ENCODE peak calls at places on chromosomes 7 and 10, in nine cellular contexts. D is IMR-90; A is PC-3; S is tibial nerve; J is left ventricle myocardium inferior; B is testis; Z is CD8-positive, alpha-beta T cell; M is mucosa of descending colon; I is prostate gland. C is an unnamed sample.

GRCh38 chr7:155796381-155797261 is 15.6 kb downstream of the SHH start:
- DNase-seq in D (no peak), A (peak; percentile 43), S (peak; percentile 25), J (peak; percentile 57), B (peak; percentile 82), Z (peak; percentile 36), M (peak; percentile 82), I (peak; percentile 60), C (peak; percentile 62)

GRCh38 chr7:45920543-45921380 is at the start of gene IGFBP3:
- DNase-seq in D (peak; percentile 69), A (peak; percentile 76), S (no peak), J (peak; percentile 60), B (peak; percentile 73), Z (no peak), M (peak; percentile 48), I (peak; percentile 36), C (no peak)

GRCh38 chr7:111958889-111959288 is 247.3 kb downstream of the DOCK4 start:
- DNase-seq in D (no peak), A (no peak), S (no peak), J (no peak), B (no peak), Z (no peak), M (no peak), I (no peak), C (no peak)

GRCh38 chr10:131445623-131446022 is 134.1 kb upstream of the TCERG1L start:
- DNase-seq in D (no peak), A (no peak), S (no peak), J (no peak), B (no peak), Z (no peak), M (no peak), I (no peak), C (no peak)

GRCh38 chr7:33233659-33234058 is 104.3 kb downstream of the BBS9 start:
- DNase-seq in D (no peak), A (no peak), S (no peak), J (no peak), B (no peak), Z (no peak), M (no peak), I (no peak), C (no peak)

GRCh38 chr10:96645191-96645721 is 58.4 kb upstream of the TM9SF3 start:
- DNase-seq in D (peak; percentile 15), A (no peak), S (no peak), J (no peak), B (no peak), Z (no peak), M (no peak), I (no peak), C (no peak)

GRCh38 chr7:155591055-155591750 is 44.8 kb upstream of the CNPY1 start:
- DNase-seq in D (no peak), A (peak; percentile 68), S (no peak), J (no peak), B (no peak), Z (no peak), M (peak; percentile 46), I (no peak), C (no peak)

GRCh38 chr7:33986951-33987948 is 81.9 kb downstream of the BMPER start:
- DNase-seq in D (peak; percentile 100), A (peak; percentile 96), S (no peak), J (no peak), B (no peak), Z (no peak), M (no peak), I (no peak), C (peak; percentile 66)

GRCh38 chr7:74586258-74587200 is 71.0 kb upstream of the GTF2I start:
- DNase-seq in D (no peak), A (no peak), S (no peak), J (no peak), B (peak; percentile 72), Z (no peak), M (no peak), I (no peak), C (no peak)

GRCh38 chr7:141700291-141700847 is 1.6 kb downstream of the DENND11 start:
- DNase-seq in D (no peak), A (no peak), S (no peak), J (no peak), B (no peak), Z (no peak), M (no peak), I (no peak), C (no peak)

GRCh38 chr7:133709036-133709880 is 417.9 kb upstream of the LRGUK start:
- DNase-seq in D (no peak), A (no peak), S (no peak), J (no peak), B (no peak), Z (no peak), M (no peak), I (no peak), C (no peak)

GRCh38 chr7:1024876-1025746 is 19.2 kb upstream of the GPR146 start:
- DNase-seq in D (no peak), A (no peak), S (no peak), J (no peak), B (no peak), Z (no peak), M (peak; percentile 25), I (no peak), C (no peak)

DNA sequence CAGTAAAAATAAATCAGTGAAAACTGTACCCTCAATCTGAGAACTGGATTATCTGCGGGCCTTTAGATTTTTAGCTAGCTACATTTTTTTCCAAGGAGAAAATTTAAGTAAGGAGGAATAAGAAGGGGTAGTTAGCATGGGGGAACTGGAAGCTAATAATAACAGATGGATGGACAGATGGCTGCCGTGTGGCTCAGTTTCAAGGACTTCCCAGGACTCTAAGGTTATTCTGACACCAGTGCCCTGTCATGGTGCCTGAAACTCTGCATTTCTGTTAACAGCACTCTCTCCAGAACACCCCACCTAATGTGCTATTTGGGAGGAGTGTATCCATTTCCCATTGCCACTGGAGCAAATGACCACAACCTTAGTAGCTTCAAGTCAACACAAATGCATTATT is 75.7 kb upstream of the PDE1C start:
- DNase-seq in D (no peak), A (no peak), S (no peak), J (no peak), B (no peak), Z (no peak), M (no peak), I (no peak), C (no peak)
- H3K4me3 ChIP-seq in D (no peak overlapping the region), A (no peak overlapping the region), S (no peak overlapping the region), J (no peak overlapping the region), B (no peak overlapping the region), Z (no peak overlapping the region), M (no peak overlapping the region), I (no peak overlapping the region), C (no peak overlapping the region)

DNA sequence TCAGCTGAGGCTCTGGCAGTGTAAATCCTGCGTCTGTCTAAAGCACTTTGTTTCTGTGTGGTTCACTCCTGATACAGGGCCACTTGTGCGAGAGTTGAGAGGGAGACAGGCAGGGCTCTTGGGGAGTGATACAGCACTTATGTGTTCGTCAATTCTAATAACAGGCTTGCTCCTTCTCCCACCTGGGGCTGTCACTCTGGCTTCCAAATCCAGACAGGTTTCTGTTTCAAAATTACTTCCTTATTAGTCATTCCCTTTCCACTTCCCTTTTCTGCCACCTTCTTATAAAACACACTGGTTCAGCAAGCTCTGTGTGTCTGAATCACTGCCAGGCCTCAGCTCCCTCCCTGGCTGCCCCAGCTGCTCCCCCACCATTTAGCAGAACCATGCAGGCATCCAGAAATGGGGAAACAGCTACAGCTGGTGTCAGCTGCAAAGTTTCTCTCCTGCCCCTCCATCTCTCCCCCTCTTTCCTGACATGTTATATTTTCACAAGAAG is 58.5 kb upstream of the ZNRF2 start:
- DNase-seq in D (peak; percentile 8), A (peak; percentile 90), S (no peak), J (peak; percentile 48), B (peak; percentile 54), Z (no peak), M (peak; percentile 70), I (peak; percentile 75), C (peak; percentile 79)
- H3K9me3 ChIP-seq in D (no peaks in the 10 kb centered on the region), A (no peaks in the 10 kb centered on the region), S (no peaks in the 10 kb centered on the region), J (peaks cover 10% of the 10 kb centered on the region), B (no peaks in the 10 kb centered on the region), Z (no peaks in the 10 kb centered on the region), M (no peaks in the 10 kb centered on the region), I (no peaks in the 10 kb centered on the region), C (no peaks in the 10 kb centered on the region)

GRCh38 chr7:70830426-70830825 is 301.5 kb upstream of the GALNT17 start:
- DNase-seq in D (no peak), A (no peak), S (no peak), J (no peak), B (no peak), Z (no peak), M (no peak), I (no peak), C (no peak)
- TF ChIP-seq CTCF in D (no peak), A (no peak), S (no peak), J (no peak), B (no peak), Z (no peak), M (no peak), I (no peak), C (no peak)

DNA sequence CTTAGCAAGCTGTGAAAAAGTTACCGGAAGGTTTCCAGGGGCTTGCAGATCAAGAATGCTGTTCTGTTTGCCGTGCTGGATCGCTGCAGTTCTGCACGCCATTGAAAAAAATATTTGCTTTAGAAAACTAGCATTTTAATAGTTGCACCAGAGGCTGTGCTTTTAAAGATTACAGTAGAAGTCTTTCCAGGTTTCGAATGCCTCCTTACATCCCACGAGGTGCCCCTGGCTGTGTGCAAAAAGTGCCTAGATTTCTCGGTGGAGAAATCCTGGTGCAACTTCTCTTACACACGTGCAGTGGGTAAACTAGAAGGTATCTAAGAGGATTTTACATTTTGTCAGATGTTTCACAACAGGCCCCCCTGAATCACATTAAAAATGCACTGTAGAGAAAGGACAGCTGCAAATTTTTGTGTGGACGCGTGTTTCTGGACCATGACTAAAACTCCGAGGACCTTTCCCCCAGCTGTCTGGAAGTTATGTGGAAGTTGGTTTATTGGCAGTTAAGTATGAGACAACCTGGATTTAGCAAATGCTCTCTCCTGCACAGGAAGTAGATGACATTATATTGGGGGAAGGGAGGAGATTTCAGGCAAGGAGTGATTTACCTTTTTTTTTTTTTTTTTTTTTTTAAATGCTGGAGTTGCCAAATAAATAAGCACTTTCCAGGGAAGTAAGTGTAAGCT is 5.8 kb downstream of the TCF7L2 start:
- DNase-seq in D (peak; percentile 88), A (peak; percentile 84), S (no peak), J (no peak), B (no peak), Z (no peak), M (no peak), I (no peak), C (no peak)
- H3K4me3 ChIP-seq in D (peak overlapping the region; percentile 33), A (peak overlapping the region; percentile 91), S (peak overlapping the region; percentile 4), J (peak overlapping the region; percentile 92), B (peak overlapping the region; percentile 0), Z (no peak overlapping the region), M (peak overlapping the region; percentile 7), I (peak overlapping the region; percentile 8), C (no peak overlapping the region)

C was measured in lung.